ENCODE peak calls at places on chromosomes 2 and 18, in six cellular contexts. V is HEK293T; A is stimulated activated CD4-positive, alpha-beta T cell treated with anti-CD3 and anti-CD28 coated beads, TNF-alpha, amount 100 ng/mL, for 1 hour; M is cardiac septum; O is retina; Z is left ventricle myocardium superior. F is an unnamed sample.

GRCh38 chr2:39107156-39107555 is 13.7 kb downstream of the SOS1 start:
- DNase-seq in V (no peak), A (no peak), M (no peak), O (peak), Z (no peak), F (no peak)

GRCh38 chr2:226796012-226796839 is 3.4 kb downstream of the IRS1 start:
- DNase-seq in V (no peak), A (no peak), M (peak), O (peak), Z (peak), F (no peak)

GRCh38 chr18:70998490-70998889 is 709.6 kb downstream of the SOCS6 start:
- DNase-seq in V (peak), A (no peak), M (no peak), O (no peak), Z (no peak), F (no peak)

GRCh38 chr2:159873136-159873728 is 75.2 kb upstream of the CD302 start:
- DNase-seq in V (no peak), A (no peak), M (no peak), O (peak), Z (no peak), F (no peak)

GRCh38 chr2:31136732-31137131 is 1.5 kb downstream of the GALNT14 start:
- DNase-seq in V (no peak), A (no peak), M (no peak), O (no peak), Z (no peak), F (no peak)

GRCh38 chr2:233096006-233096405 is 35.9 kb downstream of the INPP5D start:
- DNase-seq in V (no peak), A (no peak), M (no peak), O (no peak), Z (no peak), F (no peak)

GRCh38 chr2:212938144-212938793 is 213.1 kb downstream of the IKZF2 start:
- DNase-seq in V (no peak), A (no peak), M (no peak), O (no peak), Z (no peak), F (no peak)

GRCh38 chr2:66576381-66577330 is 141.7 kb downstream of the MEIS1 start:
- DNase-seq in V (no peak), A (no peak), M (no peak), O (peak), Z (peak), F (no peak)

GRCh38 chr2:95272781-95273180 is 1.5 kb upstream of the PROM2 start:
- DNase-seq in V (no peak), A (no peak), M (no peak), O (no peak), Z (no peak), F (no peak)

GRCh38 chr18:48674198-48674721 is 135.4 kb downstream of the CTIF start:
- DNase-seq in V (no peak), A (no peak), M (peak), O (no peak), Z (peak), F (no peak)

GRCh38 chr2:200585730-200586643 is at the start of gene AOX1:
- DNase-seq in V (no peak), A (no peak), M (peak), O (peak), Z (peak), F (peak)

GRCh38 chr2:123916512-123916911 is 108.6 kb upstream of the CNTNAP5 start:
- DNase-seq in V (no peak), A (no peak), M (no peak), O (no peak), Z (no peak), F (no peak)

F was measured in activated naive CD4-positive, alpha-beta T cell treated with anti-CD3 and anti-CD28 coated beads, Interleukin-2, amount 50 U/mL, for 72 hours.